ENCODE peak calls at places on chromosomes 6 and 20, in eight cellular contexts. One of them, this sample, is unnamed.

GRCh38 chr6:149033454-149034241 is 283.9 kb upstream of the TAB2 start:
- DNase-seq in uterus: no peak
- DNase-seq in mammary epithelial cell: no peak
- DNase-seq in pancreas: no peak
- DNase-seq in naive thymus-derived CD4-positive, alpha-beta T cell: no peak
- DNase-seq in tibial artery: no peak
- DNase-seq in neuronal stem cell: no peak
- DNase-seq in IMR-90: no peak
- DNase-seq in this sample: no peak

GRCh38 chr20:4869290-4870193 is 131.8 kb downstream of the SLC23A2 start:
- DNase-seq in uterus: no peak
- DNase-seq in mammary epithelial cell: no peak
- DNase-seq in pancreas: no peak
- DNase-seq in naive thymus-derived CD4-positive, alpha-beta T cell: peak; percentile 3
- DNase-seq in tibial artery: no peak
- DNase-seq in neuronal stem cell: no peak
- DNase-seq in IMR-90: peak; percentile 86
- DNase-seq in this sample: no peak

GRCh38 chr20:50561379-50562078 is 51.3 kb downstream of the PTPN1 start:
- DNase-seq in uterus: peak; percentile 76
- DNase-seq in mammary epithelial cell: peak; percentile 85
- DNase-seq in pancreas: no peak
- DNase-seq in naive thymus-derived CD4-positive, alpha-beta T cell: no peak
- DNase-seq in tibial artery: no peak
- DNase-seq in neuronal stem cell: no peak
- DNase-seq in IMR-90: peak; percentile 99
- DNase-seq in this sample: no peak

GRCh38 chr6:25960689-25961088 is 1.9 kb upstream of the TRIM38 start:
- DNase-seq in uterus: no peak
- DNase-seq in mammary epithelial cell: no peak
- DNase-seq in pancreas: no peak
- DNase-seq in naive thymus-derived CD4-positive, alpha-beta T cell: no peak
- DNase-seq in tibial artery: no peak
- DNase-seq in neuronal stem cell: no peak
- DNase-seq in IMR-90: no peak
- DNase-seq in this sample: no peak

GRCh38 chr20:2761885-2762284 is 38.5 kb downstream of the CPXM1 start:
- DNase-seq in uterus: no peak
- DNase-seq in mammary epithelial cell: no peak
- DNase-seq in pancreas: no peak
- DNase-seq in naive thymus-derived CD4-positive, alpha-beta T cell: no peak
- DNase-seq in tibial artery: no peak
- DNase-seq in neuronal stem cell: no peak
- DNase-seq in IMR-90: no peak
- DNase-seq in this sample: no peak

GRCh38 chr6:69090132-69090531 is 455.1 kb downstream of the ADGRB3 start:
- DNase-seq in uterus: no peak
- DNase-seq in mammary epithelial cell: no peak
- DNase-seq in pancreas: no peak
- DNase-seq in naive thymus-derived CD4-positive, alpha-beta T cell: no peak
- DNase-seq in tibial artery: no peak
- DNase-seq in neuronal stem cell: no peak
- DNase-seq in IMR-90: peak; percentile 61
- DNase-seq in this sample: no peak

GRCh38 chr6:118776607-118777549 is 117.1 kb upstream of the ASF1A start:
- DNase-seq in uterus: peak; percentile 54
- DNase-seq in mammary epithelial cell: peak; percentile 88
- DNase-seq in pancreas: no peak
- DNase-seq in naive thymus-derived CD4-positive, alpha-beta T cell: peak; percentile 61
- DNase-seq in tibial artery: peak; percentile 72
- DNase-seq in neuronal stem cell: peak; percentile 46
- DNase-seq in IMR-90: peak; percentile 79
- DNase-seq in this sample: no peak

GRCh38 chr6:7721654-7722053 is 4.2 kb upstream of the BMP6 start:
- DNase-seq in uterus: no peak
- DNase-seq in mammary epithelial cell: peak; percentile 26
- DNase-seq in pancreas: no peak
- DNase-seq in naive thymus-derived CD4-positive, alpha-beta T cell: no peak
- DNase-seq in tibial artery: no peak
- DNase-seq in neuronal stem cell: no peak
- DNase-seq in IMR-90: peak; percentile 41
- DNase-seq in this sample: no peak

GRCh38 chr20:22701679-22702308 is 117.4 kb upstream of the FOXA2 start:
- DNase-seq in uterus: no peak
- DNase-seq in mammary epithelial cell: no peak
- DNase-seq in pancreas: no peak
- DNase-seq in naive thymus-derived CD4-positive, alpha-beta T cell: no peak
- DNase-seq in tibial artery: no peak
- DNase-seq in neuronal stem cell: no peak
- DNase-seq in IMR-90: no peak
- DNase-seq in this sample: no peak

GRCh38 chr6:97186416-97186999 is 96.5 kb downstream of the MMS22L start:
- DNase-seq in uterus: peak; percentile 20
- DNase-seq in mammary epithelial cell: peak; percentile 48
- DNase-seq in pancreas: peak; percentile 68
- DNase-seq in naive thymus-derived CD4-positive, alpha-beta T cell: peak; percentile 16
- DNase-seq in tibial artery: peak; percentile 51
- DNase-seq in neuronal stem cell: peak; percentile 53
- DNase-seq in IMR-90: peak; percentile 65
- DNase-seq in this sample: peak; percentile 28

GRCh38 chr6:110341671-110342304 is 16.4 kb downstream of the METTL24 start:
- DNase-seq in uterus: peak; percentile 40
- DNase-seq in mammary epithelial cell: no peak
- DNase-seq in pancreas: no peak
- DNase-seq in naive thymus-derived CD4-positive, alpha-beta T cell: no peak
- DNase-seq in tibial artery: no peak
- DNase-seq in neuronal stem cell: no peak
- DNase-seq in IMR-90: peak; percentile 32
- DNase-seq in this sample: no peak

GRCh38 chr20:56817780-56818675 is 188.9 kb downstream of the TFAP2C start:
- DNase-seq in uterus: no peak
- DNase-seq in mammary epithelial cell: no peak
- DNase-seq in pancreas: no peak
- DNase-seq in naive thymus-derived CD4-positive, alpha-beta T cell: no peak
- DNase-seq in tibial artery: no peak
- DNase-seq in neuronal stem cell: no peak
- DNase-seq in IMR-90: no peak
- DNase-seq in this sample: no peak

GRCh38 chr6:18102783-18103509 is 19.5 kb downstream of the NHLRC1 start:
- DNase-seq in uterus: no peak
- DNase-seq in mammary epithelial cell: no peak
- DNase-seq in pancreas: no peak
- DNase-seq in naive thymus-derived CD4-positive, alpha-beta T cell: no peak
- DNase-seq in tibial artery: no peak
- DNase-seq in neuronal stem cell: no peak
- DNase-seq in IMR-90: no peak
- DNase-seq in this sample: no peak

DNA sequence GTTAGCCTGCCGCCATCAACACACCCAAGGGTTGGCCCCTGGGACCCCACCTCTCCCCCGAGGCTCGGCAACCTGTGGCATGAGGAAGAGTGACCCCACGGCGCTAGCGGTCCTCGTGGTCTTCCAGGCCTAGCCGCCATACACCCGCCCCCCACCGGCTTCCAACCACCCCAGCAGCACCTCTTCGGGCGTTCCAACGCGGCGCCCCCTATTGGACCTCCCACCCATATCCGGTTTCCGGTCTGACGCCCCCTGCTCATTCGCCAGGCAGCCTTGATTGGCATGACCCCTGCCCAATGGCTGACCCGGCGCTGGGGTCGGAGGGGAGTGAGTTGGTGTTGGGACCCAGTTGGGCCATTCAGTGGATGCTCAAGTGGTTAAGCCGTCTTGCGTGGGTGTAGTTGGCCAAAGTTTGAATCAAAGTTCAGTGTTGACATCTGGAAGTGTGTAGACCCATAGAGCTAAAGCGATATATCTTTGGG is at the start of gene GNAS-AS1:
- DNase-seq in uterus: peak; percentile 80
- DNase-seq in mammary epithelial cell: peak; percentile 63
- DNase-seq in pancreas: peak; percentile 90
- DNase-seq in naive thymus-derived CD4-positive, alpha-beta T cell: peak; percentile 73
- DNase-seq in tibial artery: no peak
- DNase-seq in neuronal stem cell: peak; percentile 78
- DNase-seq in IMR-90: peak; percentile 87
- DNase-seq in this sample: peak; percentile 67
- H3K9me3 ChIP-seq in uterus: no peaks in the 10 kb centered on the region
- H3K9me3 ChIP-seq in mammary epithelial cell: no peaks in the 10 kb centered on the region
- H3K9me3 ChIP-seq in pancreas: no peaks in the 10 kb centered on the region
- H3K9me3 ChIP-seq in naive thymus-derived CD4-positive, alpha-beta T cell: no peaks in the 10 kb centered on the region
- H3K9me3 ChIP-seq in tibial artery: no peaks in the 10 kb centered on the region
- H3K9me3 ChIP-seq in neuronal stem cell: peaks cover 11% of the 10 kb centered on the region
- H3K9me3 ChIP-seq in IMR-90: no peaks in the 10 kb centered on the region
- H3K9me3 ChIP-seq in this sample: no peaks in the 10 kb centered on the region

GRCh38 chr6:71466362-71466761 is 177.8 kb downstream of the OGFRL1 start:
- DNase-seq in uterus: no peak
- DNase-seq in mammary epithelial cell: peak; percentile 85
- DNase-seq in pancreas: no peak
- DNase-seq in naive thymus-derived CD4-positive, alpha-beta T cell: no peak
- DNase-seq in tibial artery: no peak
- DNase-seq in neuronal stem cell: no peak
- DNase-seq in IMR-90: no peak
- DNase-seq in this sample: no peak
- H3K9me3 ChIP-seq in uterus: no peaks in the 10 kb centered on the region
- H3K9me3 ChIP-seq in mammary epithelial cell: peaks cover 17% of the 10 kb centered on the region
- H3K9me3 ChIP-seq in pancreas: no peaks in the 10 kb centered on the region
- H3K9me3 ChIP-seq in naive thymus-derived CD4-positive, alpha-beta T cell: no peaks in the 10 kb centered on the region
- H3K9me3 ChIP-seq in tibial artery: no peaks in the 10 kb centered on the region
- H3K9me3 ChIP-seq in neuronal stem cell: peaks cover 43% of the 10 kb centered on the region
- H3K9me3 ChIP-seq in IMR-90: peaks cover 3% of the 10 kb centered on the region
- H3K9me3 ChIP-seq in this sample: peaks cover 3% of the 10 kb centered on the region

DNA sequence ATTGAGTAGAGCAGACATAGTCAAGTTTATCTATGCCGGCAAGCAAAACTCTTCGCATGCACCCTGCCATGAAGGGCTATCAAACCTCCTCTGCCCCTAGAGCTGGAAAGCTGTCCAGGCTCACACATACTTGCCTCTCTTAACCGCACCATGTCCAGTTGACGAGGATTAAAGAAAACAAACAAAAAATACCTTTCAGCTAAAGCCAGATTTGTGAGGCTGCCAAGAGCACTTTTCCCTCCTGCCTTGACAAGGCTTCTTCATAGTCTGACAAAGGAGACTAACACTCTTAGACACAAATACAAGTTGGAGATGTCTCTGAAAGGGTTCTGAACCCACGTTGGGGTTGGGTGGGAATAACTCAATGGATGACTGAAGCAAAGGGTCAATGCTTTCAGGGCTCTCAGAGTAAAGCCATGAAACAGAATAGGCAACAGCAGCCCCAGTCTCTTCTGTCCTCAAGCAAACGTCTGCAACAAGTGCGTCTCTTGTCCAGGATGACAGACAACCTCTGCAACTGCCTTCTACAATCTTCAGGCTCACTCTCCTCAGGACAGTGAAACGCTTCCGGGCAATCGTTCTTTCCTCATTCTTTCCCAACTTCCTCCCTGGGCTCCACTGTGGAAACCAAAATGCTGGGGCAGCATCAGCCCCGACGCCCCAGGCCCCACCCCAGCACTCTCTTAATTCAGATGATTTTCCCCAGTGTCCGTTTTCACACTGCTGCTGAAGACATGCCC is 57.8 kb downstream of the AGPAT4 start:
- DNase-seq in uterus: no peak
- DNase-seq in mammary epithelial cell: no peak
- DNase-seq in pancreas: no peak
- DNase-seq in naive thymus-derived CD4-positive, alpha-beta T cell: no peak
- DNase-seq in tibial artery: no peak
- DNase-seq in neuronal stem cell: no peak
- DNase-seq in IMR-90: peak; percentile 71
- DNase-seq in this sample: no peak
- H3K9me3 ChIP-seq in uterus: no peaks in the 10 kb centered on the region
- H3K9me3 ChIP-seq in mammary epithelial cell: no peaks in the 10 kb centered on the region
- H3K9me3 ChIP-seq in pancreas: no peaks in the 10 kb centered on the region
- H3K9me3 ChIP-seq in naive thymus-derived CD4-positive, alpha-beta T cell: no peaks in the 10 kb centered on the region
- H3K9me3 ChIP-seq in tibial artery: no peaks in the 10 kb centered on the region
- H3K9me3 ChIP-seq in neuronal stem cell: peaks cover 54% of the 10 kb centered on the region
- H3K9me3 ChIP-seq in IMR-90: no peaks in the 10 kb centered on the region
- H3K9me3 ChIP-seq in this sample: no peaks in the 10 kb centered on the region

GRCh38 chr6:160088774-160089533 is 32.7 kb upstream of the SLC22A1 start:
- DNase-seq in uterus: no peak
- DNase-seq in mammary epithelial cell: no peak
- DNase-seq in pancreas: no peak
- DNase-seq in naive thymus-derived CD4-positive, alpha-beta T cell: no peak
- DNase-seq in tibial artery: no peak
- DNase-seq in neuronal stem cell: no peak
- DNase-seq in IMR-90: no peak
- DNase-seq in this sample: no peak
- H3K9me3 ChIP-seq in uterus: no peaks in the 10 kb centered on the region
- H3K9me3 ChIP-seq in mammary epithelial cell: no peaks in the 10 kb centered on the region
- H3K9me3 ChIP-seq in pancreas: no peaks in the 10 kb centered on the region
- H3K9me3 ChIP-seq in naive thymus-derived CD4-positive, alpha-beta T cell: no peaks in the 10 kb centered on the region
- H3K9me3 ChIP-seq in tibial artery: no peaks in the 10 kb centered on the region
- H3K9me3 ChIP-seq in neuronal stem cell: no peaks in the 10 kb centered on the region
- H3K9me3 ChIP-seq in IMR-90: no peaks in the 10 kb centered on the region
- H3K9me3 ChIP-seq in this sample: no peaks in the 10 kb centered on the region

GRCh38 chr6:169851641-169852503 is 100.5 kb downstream of the ERMARD start:
- DNase-seq in uterus: peak; percentile 37
- DNase-seq in mammary epithelial cell: peak; percentile 69
- DNase-seq in pancreas: peak; percentile 45
- DNase-seq in naive thymus-derived CD4-positive, alpha-beta T cell: no peak
- DNase-seq in tibial artery: peak; percentile 19
- DNase-seq in neuronal stem cell: no peak
- DNase-seq in IMR-90: no peak
- DNase-seq in this sample: no peak
- H3K9me3 ChIP-seq in uterus: no peaks in the 10 kb centered on the region
- H3K9me3 ChIP-seq in mammary epithelial cell: no peaks in the 10 kb centered on the region
- H3K9me3 ChIP-seq in pancreas: no peaks in the 10 kb centered on the region
- H3K9me3 ChIP-seq in naive thymus-derived CD4-positive, alpha-beta T cell: no peaks in the 10 kb centered on the region
- H3K9me3 ChIP-seq in tibial artery: no peaks in the 10 kb centered on the region
- H3K9me3 ChIP-seq in neuronal stem cell: peaks cover 4% of the 10 kb centered on the region
- H3K9me3 ChIP-seq in IMR-90: peaks cover 22% of the 10 kb centered on the region
- H3K9me3 ChIP-seq in this sample: no peaks in the 10 kb centered on the region

GRCh38 chr20:48352042-48352441 is 475.8 kb downstream of the PREX1 start:
- DNase-seq in uterus: no peak
- DNase-seq in mammary epithelial cell: no peak
- DNase-seq in pancreas: no peak
- DNase-seq in naive thymus-derived CD4-positive, alpha-beta T cell: no peak
- DNase-seq in tibial artery: no peak
- DNase-seq in neuronal stem cell: no peak
- DNase-seq in IMR-90: no peak
- DNase-seq in this sample: no peak

GRCh38 chr20:48357714-48358113 is 470.1 kb downstream of the PREX1 start:
- DNase-seq in uterus: no peak
- DNase-seq in mammary epithelial cell: no peak
- DNase-seq in pancreas: no peak
- DNase-seq in naive thymus-derived CD4-positive, alpha-beta T cell: no peak
- DNase-seq in tibial artery: no peak
- DNase-seq in neuronal stem cell: no peak
- DNase-seq in IMR-90: no peak
- DNase-seq in this sample: no peak

GRCh38 chr20:48358176-48358575 is 469.6 kb downstream of the PREX1 start:
- DNase-seq in uterus: no peak
- DNase-seq in mammary epithelial cell: no peak
- DNase-seq in pancreas: no peak
- DNase-seq in naive thymus-derived CD4-positive, alpha-beta T cell: no peak
- DNase-seq in tibial artery: no peak
- DNase-seq in neuronal stem cell: no peak
- DNase-seq in IMR-90: no peak
- DNase-seq in this sample: no peak

GRCh38 chr20:48352628-48353027 is 475.2 kb downstream of the PREX1 start:
- DNase-seq in uterus: no peak
- DNase-seq in mammary epithelial cell: no peak
- DNase-seq in pancreas: no peak
- DNase-seq in naive thymus-derived CD4-positive, alpha-beta T cell: no peak
- DNase-seq in tibial artery: no peak
- DNase-seq in neuronal stem cell: no peak
- DNase-seq in IMR-90: no peak
- DNase-seq in this sample: no peak

GRCh38 chr20:48354320-48355263 is 473.2 kb downstream of the PREX1 start:
- DNase-seq in uterus: no peak
- DNase-seq in mammary epithelial cell: no peak
- DNase-seq in pancreas: no peak
- DNase-seq in naive thymus-derived CD4-positive, alpha-beta T cell: no peak
- DNase-seq in tibial artery: no peak
- DNase-seq in neuronal stem cell: no peak
- DNase-seq in IMR-90: no peak
- DNase-seq in this sample: no peak
- H3K9me3 ChIP-seq in uterus: no peaks in the 10 kb centered on the region
- H3K9me3 ChIP-seq in mammary epithelial cell: no peaks in the 10 kb centered on the region
- H3K9me3 ChIP-seq in pancreas: no peaks in the 10 kb centered on the region
- H3K9me3 ChIP-seq in naive thymus-derived CD4-positive, alpha-beta T cell: no peaks in the 10 kb centered on the region
- H3K9me3 ChIP-seq in tibial artery: no peaks in the 10 kb centered on the region
- H3K9me3 ChIP-seq in neuronal stem cell: peaks cover 6% of the 10 kb centered on the region
- H3K9me3 ChIP-seq in IMR-90: no peaks in the 10 kb centered on the region
- H3K9me3 ChIP-seq in this sample: no peaks in the 10 kb centered on the region